ENCODE peak calls at places on chromosomes 13 and 19, in seven cellular contexts. O is A549, D is right atrium auricular region, F is cardiac fibroblast, C is GM23338, L is upper lobe of right lung, G is tibial nerve. I is an unnamed sample.

GRCh38 chr13:76852991-76853390 is 33.2 kb downstream of the KCTD12 start:
- DNase-seq in O (no peak), D (no peak), F (peak; percentile 76), C (no peak), L (no peak), G (no peak), I (no peak)

GRCh38 chr13:112963641-112964040 is 5.4 kb upstream of the MCF2L start:
- DNase-seq in O (no peak), D (no peak), F (no peak), C (no peak), L (peak; percentile 57), G (no peak), I (no peak)

GRCh38 chr13:27022571-27023311 is 148.9 kb downstream of the USP12 start:
- DNase-seq in O (peak; percentile 88), D (no peak), F (peak; percentile 47), C (no peak), L (no peak), G (no peak), I (peak; percentile 43)

GRCh38 chr19:7982103-7982502 is 23.3 kb downstream of the ELAVL1 start:
- DNase-seq in O (no peak), D (no peak), F (no peak), C (no peak), L (no peak), G (no peak), I (no peak)

GRCh38 chr19:13366529-13367143 is 139.6 kb downstream of the CACNA1A start:
- DNase-seq in O (peak; percentile 34), D (no peak), F (peak; percentile 49), C (peak; percentile 82), L (no peak), G (no peak), I (no peak)

GRCh38 chr19:18282021-18282787 is 782 bp upstream of the JUND start:
- DNase-seq in O (no peak), D (peak; percentile 82), F (no peak), C (no peak), L (peak; percentile 77), G (no peak), I (no peak)

GRCh38 chr13:94058821-94059360 is 420.6 kb downstream of the DCT start:
- DNase-seq in O (no peak), D (no peak), F (no peak), C (no peak), L (no peak), G (no peak), I (no peak)

GRCh38 chr13:45289936-45290563 is 50.9 kb downstream of the TPT1 start:
- DNase-seq in O (no peak), D (no peak), F (no peak), C (no peak), L (no peak), G (no peak), I (no peak)

GRCh38 chr19:16542894-16543498 is 759 bp upstream of the CHERP start:
- DNase-seq in O (no peak), D (no peak), F (no peak), C (no peak), L (no peak), G (no peak), I (no peak)

GRCh38 chr19:10936661-10937084 is 8.1 kb downstream of the TIMM29 start:
- DNase-seq in O (peak; percentile 75), D (no peak), F (peak; percentile 89), C (peak; percentile 96), L (no peak), G (peak; percentile 66), I (no peak)

GRCh38 chr19:38433268-38433733 is at the start of gene RYR1:
- DNase-seq in O (no peak), D (no peak), F (peak; percentile 26), C (peak; percentile 99), L (peak; percentile 79), G (peak; percentile 36), I (no peak)

GRCh38 chr19:8569066-8569761 is 8.0 kb downstream of the MYO1F start:
- DNase-seq in O (peak; percentile 64), D (peak; percentile 67), F (peak; percentile 89), C (no peak), L (no peak), G (peak; percentile 50), I (no peak)

GRCh38 chr19:35124098-35125060 is 8.8 kb downstream of the FXYD3 start:
- DNase-seq in O (peak; percentile 95), D (peak; percentile 96), F (peak; percentile 95), C (peak; percentile 64), L (peak; percentile 96), G (peak; percentile 96), I (peak; percentile 97)

GRCh38 chr13:23656637-23657036 is 86.4 kb downstream of the TNFRSF19 start:
- DNase-seq in O (no peak), D (no peak), F (peak; percentile 51), C (no peak), L (no peak), G (no peak), I (no peak)

GRCh38 chr19:1122972-1123363 is 19.2 kb downstream of the GPX4 start:
- DNase-seq in O (peak; percentile 84), D (no peak), F (peak; percentile 90), C (peak; percentile 93), L (peak; percentile 89), G (no peak), I (no peak)

GRCh38 chr13:27170521-27171243 is 929 bp downstream of the USP12 start:
- DNase-seq in O (peak; percentile 39), D (no peak), F (peak; percentile 41), C (peak; percentile 79), L (peak; percentile 78), G (peak; percentile 21), I (no peak)

GRCh38 chr13:101570410-101570809 is 117.9 kb downstream of the ITGBL1 start:
- DNase-seq in O (peak; percentile 24), D (no peak), F (no peak), C (no peak), L (no peak), G (no peak), I (no peak)

DNA sequence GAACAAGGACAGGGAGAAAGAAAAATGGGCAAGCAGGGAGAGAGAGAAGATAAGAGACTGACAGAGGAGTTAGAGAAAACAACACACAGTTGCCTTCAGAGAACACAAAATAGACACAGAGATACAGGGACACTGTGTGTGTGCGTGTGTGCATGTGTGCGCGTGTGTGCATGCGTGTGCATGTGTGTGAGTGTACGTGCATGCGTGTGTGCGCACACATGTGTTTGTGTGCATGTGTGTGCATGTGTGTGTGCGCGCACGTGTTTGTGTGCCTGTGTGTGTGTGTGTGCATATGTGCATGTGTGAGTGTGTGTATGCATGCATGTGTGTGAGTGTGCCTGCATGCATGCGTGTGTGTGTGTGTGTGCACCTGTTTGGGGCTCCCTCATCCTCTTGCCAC is 5.9 kb upstream of the PLAUR start:
- DNase-seq in O (no peak), D (no peak), F (no peak), C (no peak), L (no peak), G (no peak), I (no peak)
- H3K4me3 ChIP-seq in O (no peak overlapping the region), D (no peak overlapping the region), F (no peak overlapping the region), C (no peak overlapping the region), L (no peak overlapping the region), G (no peak overlapping the region), I (no peak overlapping the region)

GRCh38 chr19:4058696-4059492 is 7.8 kb downstream of the ZBTB7A start:
- DNase-seq in O (no peak), D (no peak), F (no peak), C (peak; percentile 5), L (no peak), G (no peak), I (no peak)

GRCh38 chr19:4060621-4061177 is 6.0 kb downstream of the ZBTB7A start:
- DNase-seq in O (no peak), D (no peak), F (no peak), C (no peak), L (no peak), G (no peak), I (no peak)

GRCh38 chr19:4059493-4059880 is 7.2 kb downstream of the ZBTB7A start:
- DNase-seq in O (no peak), D (no peak), F (no peak), C (no peak), L (no peak), G (no peak), I (no peak)

GRCh38 chr19:4059931-4060620 is 6.6 kb downstream of the ZBTB7A start:
- DNase-seq in O (no peak), D (no peak), F (peak; percentile 63), C (peak; percentile 33), L (peak; percentile 84), G (peak; percentile 51), I (peak; percentile 77)

DNA sequence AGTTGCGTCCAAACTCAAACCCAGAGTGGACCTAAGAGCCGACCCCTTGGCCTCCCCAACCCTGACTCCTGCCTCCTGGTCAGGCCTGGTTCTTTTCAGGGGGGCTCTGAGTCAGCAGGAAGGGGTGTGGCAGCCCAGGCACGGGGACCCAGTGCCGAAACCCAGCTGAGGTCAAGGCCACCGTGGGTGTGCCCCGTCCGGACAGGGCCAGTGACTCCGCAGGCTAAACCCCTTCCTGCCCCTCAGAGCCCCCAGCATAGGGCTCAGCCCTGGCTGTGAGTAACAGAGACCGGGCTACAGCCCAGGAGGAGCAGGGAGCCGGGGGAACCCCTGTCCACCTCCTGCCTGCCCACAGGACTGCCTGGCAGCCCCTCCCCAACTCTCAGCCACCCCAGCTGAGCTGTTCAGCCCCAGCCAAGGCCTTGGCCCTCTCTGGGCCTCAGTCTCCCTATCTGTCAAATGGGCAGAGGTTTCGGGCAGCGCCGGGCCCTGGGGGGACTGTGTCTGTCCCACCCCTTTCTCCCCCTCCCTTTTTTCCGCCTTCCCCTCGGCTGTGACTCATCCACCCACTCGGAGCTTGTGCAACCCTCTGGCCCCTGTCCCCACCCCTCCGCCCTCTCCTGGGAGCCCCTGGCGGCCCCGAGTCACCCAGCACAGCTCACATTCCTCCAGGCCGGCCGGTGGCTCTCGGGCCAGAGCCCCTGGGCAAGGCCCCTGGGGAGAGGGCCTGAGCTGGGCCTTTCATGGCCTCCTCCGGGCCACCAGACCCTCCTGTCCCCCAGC is 8.6 kb downstream of the ZBTB7A start:
- DNase-seq in O (peak; percentile 73), D (peak; percentile 94), F (peak; percentile 92), C (peak; percentile 1), L (peak; percentile 96), G (peak; percentile 87), I (peak; percentile 97)
- TF ChIP-seq CTCF in O (no peak), D (no peak), F (peak; percentile 27), C (no peak), L (peak; percentile 23), G (no peak), I (no peak)

GRCh38 chr13:29438772-29439171 is 156.7 kb downstream of the SLC7A1 start:
- DNase-seq in O (no peak), D (no peak), F (peak; percentile 41), C (no peak), L (no peak), G (no peak), I (no peak)

GRCh38 chr13:29436721-29437250 is 158.7 kb downstream of the SLC7A1 start:
- DNase-seq in O (no peak), D (no peak), F (no peak), C (no peak), L (no peak), G (no peak), I (no peak)

GRCh38 chr13:29436291-29436690 is 159.2 kb downstream of the SLC7A1 start:
- DNase-seq in O (no peak), D (no peak), F (peak; percentile 49), C (no peak), L (no peak), G (no peak), I (no peak)

GRCh38 chr13:29435125-29435911 is 160.2 kb downstream of the SLC7A1 start:
- DNase-seq in O (no peak), D (no peak), F (peak; percentile 87), C (no peak), L (no peak), G (peak; percentile 8), I (no peak)

GRCh38 chr13:29434217-29434940 is 161.1 kb downstream of the SLC7A1 start:
- DNase-seq in O (no peak), D (no peak), F (no peak), C (no peak), L (no peak), G (no peak), I (no peak)
- H3K4me3 ChIP-seq in O (no peak overlapping the region), D (no peak overlapping the region), F (no peak overlapping the region), C (no peak overlapping the region), L (no peak overlapping the region), G (no peak overlapping the region), I (no peak overlapping the region)

GRCh38 chr13:35165205-35165604 is 223.1 kb downstream of the NBEA start:
- DNase-seq in O (no peak), D (no peak), F (no peak), C (peak; percentile 59), L (no peak), G (no peak), I (no peak)
- TF ChIP-seq CTCF in O (no peak), D (no peak), F (no peak), C (no peak), L (no peak), G (no peak), I (no peak)

I was measured in coronary artery.